ENCODE peak calls at places on chromosomes 16 and 17, in ten cellular contexts. Y, E, M, D, S, C, Q, I, Z and P are unnamed samples. For H3K9me3 and H3K4me1, the result is how much of the 10 kb centered on the place peaks cover.

GRCh38 chr16:15618392-15618791 is 24.6 kb downstream of the MARF1 start:
- DNase-seq in I (no peak), S (no peak), Y (no peak), C (no peak), D (no peak), E (no peak), Z (no peak), M (no peak), Q (no peak), P (no peak)

GRCh38 chr16:68031951-68032350 is 8.9 kb downstream of the DUS2 start:
- DNase-seq in I (no peak), D (peak), C (no peak), S (peak), Y (no peak), Z (no peak), E (no peak), M (no peak), Q (peak), P (no peak)

GRCh38 chr16:75264999-75265910 is 13.8 kb upstream of the BCAR1 start:
- DNase-seq in S (no peak), M (peak), D (peak), C (peak), Z (no peak), Q (peak), Y (no peak), E (peak), I (peak), P (no peak)

GRCh38 chr17:45316271-45317112 is at the start of gene MAP3K14:
- DNase-seq in Q (peak), Z (no peak), E (peak), Y (no peak), C (peak), D (peak), I (peak), M (peak), S (peak), P (no peak)

GRCh38 chr17:57557793-57558681 is 187.1 kb downstream of the CCDC182 start:
- DNase-seq in M (no peak), S (peak), E (no peak), Z (no peak), Q (no peak), I (no peak), C (no peak), D (no peak), Y (no peak), P (no peak)

GRCh38 chr17:44529864-44530263 is 26.7 kb upstream of the GPATCH8 start:
- DNase-seq in E (no peak), S (peak), D (no peak), Z (no peak), C (no peak), I (no peak), Q (no peak), M (no peak), Y (no peak), P (no peak)

GRCh38 chr17:81870978-81871386 is at the start of gene ARHGDIA:
- DNase-seq in E (peak), S (no peak), Y (no peak), I (no peak), Q (no peak), Z (no peak), C (no peak), M (no peak), D (no peak), P (no peak)

GRCh38 chr16:88662222-88662842 is 559 bp downstream of the MVD start:
- DNase-seq in I (no peak), Z (no peak), S (no peak), E (no peak), Y (no peak), Q (no peak), D (peak), C (no peak), M (no peak), P (no peak)

GRCh38 chr17:42744283-42744805 is 496 bp downstream of the EZH1 start:
- DNase-seq in I (no peak), M (peak), Z (peak), E (peak), D (peak), C (no peak), S (peak), Y (peak), Q (peak), P (peak)

GRCh38 chr16:80319181-80319580 is 221.6 kb upstream of the DYNLRB2 start:
- DNase-seq in Z (no peak), D (no peak), I (no peak), Y (no peak), S (no peak), M (no peak), Q (no peak), E (no peak), C (no peak), P (no peak)
- H3K9me3 ChIP-seq in Z (under half), D (under half), I (under half), Y (under half), S (under half), M (under half), Q (under half), E (under half), C (under half), P (under half)

GRCh38 chr16:12257926-12258561 is 281.5 kb downstream of the SNX29 start:
- DNase-seq in M (no peak), D (peak), Q (no peak), S (peak), C (no peak), Z (no peak), Y (no peak), E (no peak), I (no peak), P (no peak)
- TF ChIP-seq EP300 in M (no peak), D (no peak), Q (no peak), S (no peak), C (no peak), Z (no peak), Y (no peak), E (no peak), I (no peak), P (no peak)

GRCh38 chr17:75877752-75878173 is 618 bp downstream of the TRIM47 start:
- DNase-seq in Y (no peak), D (peak), S (peak), E (no peak), Q (peak), I (peak), C (peak), M (peak), Z (no peak), P (peak)
- H3K4me1 ChIP-seq in Y (under half), D (under half), S (under half), E (half or more), Q (half or more), I (under half), C (under half), M (under half), Z (half or more), P (under half)

DNA sequence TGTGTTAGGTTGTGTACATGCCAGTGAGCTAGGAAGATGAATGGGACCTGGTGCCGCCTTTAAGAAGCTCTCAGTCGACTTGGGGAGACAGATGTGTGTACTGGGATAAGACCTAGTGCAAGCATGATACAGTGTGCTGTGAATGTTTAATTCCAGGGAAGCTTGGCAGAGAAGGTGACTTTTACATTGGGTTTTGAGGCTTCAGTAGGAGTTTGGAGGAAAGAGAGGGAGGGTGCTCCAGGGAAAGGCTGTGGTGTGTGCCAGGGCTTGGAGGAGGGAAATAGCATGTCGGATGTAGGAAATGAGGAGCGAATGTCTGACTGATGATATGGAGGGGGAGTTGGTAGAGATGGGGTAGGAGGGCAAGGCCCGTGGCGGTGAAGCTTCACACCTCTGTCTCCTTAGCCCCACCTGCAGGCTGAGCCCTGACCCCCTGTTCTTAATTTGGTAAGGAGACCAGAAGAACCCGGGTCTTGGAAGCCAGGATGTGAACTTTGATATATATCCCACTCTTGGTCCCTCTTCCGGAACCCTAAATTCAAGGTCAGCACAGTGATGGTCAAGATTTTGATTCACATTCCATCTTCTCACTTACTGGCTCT is 76.6 kb downstream of the PLCG2 start:
- DNase-seq in I (no peak), E (no peak), S (no peak), M (no peak), Q (no peak), C (no peak), D (no peak), Y (no peak), Z (no peak), P (no peak)
- H3K9me3 ChIP-seq in I (under half), E (under half), S (under half), M (under half), Q (under half), C (under half), D (under half), Y (under half), Z (under half), P (under half)

GRCh38 chr16:85075236-85075924 is 36.9 kb downstream of the CIBAR2 start:
- DNase-seq in Z (no peak), S (no peak), Q (no peak), M (no peak), C (no peak), E (no peak), I (no peak), D (no peak), Y (no peak), P (no peak)
- TF ChIP-seq EP300 in Z (no peak), S (no peak), Q (no peak), M (no peak), C (no peak), E (no peak), I (no peak), D (no peak), Y (no peak), P (no peak)

DNA sequence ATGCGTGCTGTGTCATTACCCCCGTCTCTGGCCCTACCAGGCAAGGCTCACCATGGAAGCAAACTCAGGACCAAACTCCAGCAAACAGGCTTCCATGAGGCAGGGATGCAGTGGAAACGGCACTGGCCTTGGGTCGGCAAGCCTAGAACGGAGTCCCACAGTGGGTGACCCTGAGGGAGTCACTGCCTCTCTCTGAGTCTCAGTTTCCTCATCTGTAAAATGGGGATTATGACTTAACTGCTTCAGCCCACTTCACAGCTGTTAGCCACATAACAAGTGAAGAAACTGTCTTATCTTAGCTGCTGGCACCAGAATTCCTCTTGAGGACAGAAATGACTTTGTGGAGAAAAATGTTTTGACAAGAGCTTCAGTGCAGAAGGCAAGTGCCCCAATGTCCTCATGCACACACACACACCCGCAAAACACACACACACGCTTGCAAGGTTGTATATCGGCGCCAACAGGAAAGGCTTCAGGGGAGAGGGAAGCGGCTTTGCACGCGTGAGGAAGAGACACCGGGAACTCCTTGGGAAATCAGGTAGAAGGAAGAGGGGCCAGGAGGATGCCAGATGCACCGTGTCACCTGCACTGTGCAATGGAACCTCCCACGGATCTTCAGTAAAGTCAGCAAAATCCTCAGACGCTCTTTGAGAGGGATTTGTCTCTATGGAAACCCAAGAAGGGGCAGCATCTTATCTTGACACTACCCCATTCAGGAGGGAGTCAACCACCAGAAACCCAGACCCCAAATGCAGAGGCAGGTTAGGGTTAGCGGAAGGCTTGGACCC is 53.7 kb downstream of the GSG1L start:
- DNase-seq in D (no peak), Q (no peak), Y (no peak), M (no peak), S (no peak), C (no peak), I (no peak), E (no peak), Z (no peak), P (no peak)
- H3K4me1 ChIP-seq in D (under half), Q (under half), Y (under half), M (under half), S (under half), C (under half), I (under half), E (under half), Z (under half), P (under half)

DNA sequence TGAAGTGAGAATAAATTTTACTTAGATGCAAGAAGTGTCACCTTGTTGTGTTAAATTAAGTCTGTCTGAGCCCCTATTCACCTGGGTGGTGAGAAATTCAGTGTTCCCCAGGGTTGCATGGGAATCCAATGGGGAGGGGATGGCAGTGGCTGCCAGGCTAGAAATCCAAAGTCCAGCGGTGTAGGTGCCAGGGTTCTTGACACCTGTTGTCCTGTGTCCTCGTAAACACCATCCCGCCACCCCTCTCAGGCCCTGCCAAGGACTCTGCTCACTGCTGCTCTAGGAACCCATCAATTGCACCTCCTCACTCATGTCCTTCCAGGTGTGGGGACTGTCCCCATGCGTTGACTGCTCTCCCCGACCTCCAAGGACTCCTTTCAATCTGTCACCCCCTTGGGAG is 58.9 kb downstream of the CACNG5 start:
- DNase-seq in E (no peak), Z (no peak), C (no peak), M (no peak), D (no peak), Y (no peak), S (no peak), I (no peak), Q (no peak), P (no peak)
- H3K9me3 ChIP-seq in E (under half), Z (under half), C (under half), M (under half), D (under half), Y (under half), S (under half), I (under half), Q (under half), P (under half)

GRCh38 chr17:66228887-66229782 is at the start of gene APOH:
- DNase-seq in I (no peak), C (no peak), Z (no peak), Y (no peak), S (peak), E (no peak), M (no peak), Q (no peak), D (no peak), P (no peak)
- TF ChIP-seq EP300 in I (no peak), C (no peak), Z (no peak), Y (no peak), S (no peak), E (no peak), M (no peak), Q (no peak), D (no peak), P (no peak)

DNA sequence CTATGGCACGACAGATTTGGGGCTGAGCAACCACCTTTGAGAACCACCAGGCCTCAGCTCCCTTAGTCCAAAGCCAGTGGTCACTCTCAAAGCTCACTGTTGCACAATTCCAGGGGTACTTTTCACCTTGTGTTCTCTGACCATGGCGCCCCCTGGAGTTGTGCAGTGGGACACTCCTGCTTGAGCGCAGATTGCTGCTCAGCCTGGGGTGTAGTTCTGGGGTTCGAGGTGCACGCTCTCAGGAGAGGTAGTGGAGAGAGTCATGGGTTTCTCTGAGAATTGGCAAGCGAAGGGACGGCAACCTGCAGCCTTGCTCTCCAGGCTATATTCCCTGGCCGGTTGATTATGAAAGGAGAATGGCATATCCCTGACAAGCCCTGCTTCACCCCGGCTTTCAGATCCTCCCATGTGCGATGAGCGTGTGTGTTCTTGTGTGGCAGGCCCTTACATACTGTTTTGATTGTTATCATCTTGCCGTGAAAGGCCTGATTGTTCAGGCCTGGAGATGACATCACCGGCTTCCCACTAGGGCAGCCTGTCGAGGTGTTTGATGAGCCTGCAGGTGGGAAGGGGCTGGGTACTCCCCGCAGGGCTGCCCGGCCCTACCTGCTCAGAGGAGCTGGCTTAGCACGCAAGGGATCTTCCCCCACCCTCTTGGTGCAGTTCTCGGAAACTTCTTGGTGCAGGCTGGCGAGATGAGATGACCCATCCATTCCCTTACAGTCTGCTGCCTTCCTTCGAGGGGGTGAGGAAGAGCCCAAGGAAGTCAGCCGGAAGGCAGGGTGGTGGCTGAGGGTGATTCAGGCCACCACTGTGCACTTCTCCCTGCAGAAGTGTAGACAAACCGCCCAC is 431.2 kb downstream of the SLC39A11 start:
- DNase-seq in Y (no peak), D (no peak), I (peak), Z (no peak), C (no peak), Q (no peak), E (no peak), S (no peak), M (no peak), P (no peak)
- H3K4me1 ChIP-seq in Y (under half), D (under half), I (under half), Z (under half), C (under half), Q (under half), E (under half), S (under half), M (under half), P (under half)